ENCODE peak calls at places on chromosomes 2 and 18, in ten cellular contexts. One of them, this sample, is unnamed.

GRCh38 chr2:206585335-206585734 is 57.0 kb upstream of the FAM237A start:
- DNase-seq in stimulated activated CD4-positive, alpha-beta T cell treated with anti-CD3 and anti-CD28 coated beads, Interleukin-1b, Interleukin-23, amount 100 ng/mL, for 24 hours: no peak
- DNase-seq in H54: no peak
- DNase-seq in choroid plexus epithelial cell: peak
- DNase-seq in HFFc6: no peak
- DNase-seq in AG04449: no peak
- DNase-seq in NAMALWA: no peak
- DNase-seq in renal cortical epithelial cell: peak
- DNase-seq in mucosa of gallbladder: no peak
- DNase-seq in NCI-H524: no peak
- DNase-seq in this sample: no peak

GRCh38 chr2:107064750-107065149 is 178.8 kb upstream of the ST6GAL2 start:
- DNase-seq in stimulated activated CD4-positive, alpha-beta T cell treated with anti-CD3 and anti-CD28 coated beads, Interleukin-1b, Interleukin-23, amount 100 ng/mL, for 24 hours: no peak
- DNase-seq in H54: no peak
- DNase-seq in choroid plexus epithelial cell: peak
- DNase-seq in HFFc6: peak
- DNase-seq in AG04449: no peak
- DNase-seq in NAMALWA: no peak
- DNase-seq in renal cortical epithelial cell: no peak
- DNase-seq in mucosa of gallbladder: no peak
- DNase-seq in NCI-H524: peak
- DNase-seq in this sample: no peak

GRCh38 chr2:223882715-223883114 is 45.3 kb upstream of the AP1S3 start:
- DNase-seq in stimulated activated CD4-positive, alpha-beta T cell treated with anti-CD3 and anti-CD28 coated beads, Interleukin-1b, Interleukin-23, amount 100 ng/mL, for 24 hours: no peak
- DNase-seq in H54: no peak
- DNase-seq in choroid plexus epithelial cell: no peak
- DNase-seq in HFFc6: no peak
- DNase-seq in AG04449: no peak
- DNase-seq in NAMALWA: no peak
- DNase-seq in renal cortical epithelial cell: no peak
- DNase-seq in mucosa of gallbladder: no peak
- DNase-seq in NCI-H524: no peak
- DNase-seq in this sample: no peak

GRCh38 chr2:27262379-27263286 is at the start of gene SLC30A3:
- DNase-seq in stimulated activated CD4-positive, alpha-beta T cell treated with anti-CD3 and anti-CD28 coated beads, Interleukin-1b, Interleukin-23, amount 100 ng/mL, for 24 hours: peak
- DNase-seq in H54: peak
- DNase-seq in choroid plexus epithelial cell: no peak
- DNase-seq in HFFc6: no peak
- DNase-seq in AG04449: no peak
- DNase-seq in NAMALWA: no peak
- DNase-seq in renal cortical epithelial cell: no peak
- DNase-seq in mucosa of gallbladder: peak
- DNase-seq in NCI-H524: peak
- DNase-seq in this sample: no peak

GRCh38 chr2:101337877-101338276 is 29.4 kb upstream of the RNF149 start:
- DNase-seq in stimulated activated CD4-positive, alpha-beta T cell treated with anti-CD3 and anti-CD28 coated beads, Interleukin-1b, Interleukin-23, amount 100 ng/mL, for 24 hours: no peak
- DNase-seq in H54: no peak
- DNase-seq in choroid plexus epithelial cell: peak
- DNase-seq in HFFc6: peak
- DNase-seq in AG04449: no peak
- DNase-seq in NAMALWA: no peak
- DNase-seq in renal cortical epithelial cell: peak
- DNase-seq in mucosa of gallbladder: no peak
- DNase-seq in NCI-H524: no peak
- DNase-seq in this sample: no peak

GRCh38 chr2:134518101-134518500 is 200.7 kb downstream of the TMEM163 start:
- DNase-seq in stimulated activated CD4-positive, alpha-beta T cell treated with anti-CD3 and anti-CD28 coated beads, Interleukin-1b, Interleukin-23, amount 100 ng/mL, for 24 hours: no peak
- DNase-seq in H54: no peak
- DNase-seq in choroid plexus epithelial cell: no peak
- DNase-seq in HFFc6: no peak
- DNase-seq in AG04449: no peak
- DNase-seq in NAMALWA: no peak
- DNase-seq in renal cortical epithelial cell: no peak
- DNase-seq in mucosa of gallbladder: no peak
- DNase-seq in NCI-H524: no peak
- DNase-seq in this sample: no peak

GRCh38 chr2:69119541-69119940 is 106.6 kb downstream of the ANTXR1 start:
- DNase-seq in stimulated activated CD4-positive, alpha-beta T cell treated with anti-CD3 and anti-CD28 coated beads, Interleukin-1b, Interleukin-23, amount 100 ng/mL, for 24 hours: no peak
- DNase-seq in H54: no peak
- DNase-seq in choroid plexus epithelial cell: no peak
- DNase-seq in HFFc6: no peak
- DNase-seq in AG04449: no peak
- DNase-seq in NAMALWA: no peak
- DNase-seq in renal cortical epithelial cell: no peak
- DNase-seq in mucosa of gallbladder: no peak
- DNase-seq in NCI-H524: no peak
- DNase-seq in this sample: no peak

GRCh38 chr2:61045999-61046398 is 19.7 kb upstream of the SANBR start:
- DNase-seq in stimulated activated CD4-positive, alpha-beta T cell treated with anti-CD3 and anti-CD28 coated beads, Interleukin-1b, Interleukin-23, amount 100 ng/mL, for 24 hours: no peak
- DNase-seq in H54: no peak
- DNase-seq in choroid plexus epithelial cell: peak
- DNase-seq in HFFc6: no peak
- DNase-seq in AG04449: no peak
- DNase-seq in NAMALWA: no peak
- DNase-seq in renal cortical epithelial cell: no peak
- DNase-seq in mucosa of gallbladder: no peak
- DNase-seq in NCI-H524: no peak
- DNase-seq in this sample: no peak

GRCh38 chr2:138502253-138503086 is 900 bp downstream of the SPOPL start:
- DNase-seq in stimulated activated CD4-positive, alpha-beta T cell treated with anti-CD3 and anti-CD28 coated beads, Interleukin-1b, Interleukin-23, amount 100 ng/mL, for 24 hours: no peak
- DNase-seq in H54: no peak
- DNase-seq in choroid plexus epithelial cell: peak
- DNase-seq in HFFc6: no peak
- DNase-seq in AG04449: no peak
- DNase-seq in NAMALWA: peak
- DNase-seq in renal cortical epithelial cell: no peak
- DNase-seq in mucosa of gallbladder: no peak
- DNase-seq in NCI-H524: peak
- DNase-seq in this sample: no peak

GRCh38 chr2:96631804-96632435 is 6.2 kb downstream of the KANSL3 start:
- DNase-seq in stimulated activated CD4-positive, alpha-beta T cell treated with anti-CD3 and anti-CD28 coated beads, Interleukin-1b, Interleukin-23, amount 100 ng/mL, for 24 hours: no peak
- DNase-seq in H54: no peak
- DNase-seq in choroid plexus epithelial cell: peak
- DNase-seq in HFFc6: peak
- DNase-seq in AG04449: no peak
- DNase-seq in NAMALWA: no peak
- DNase-seq in renal cortical epithelial cell: peak
- DNase-seq in mucosa of gallbladder: no peak
- DNase-seq in NCI-H524: no peak
- DNase-seq in this sample: no peak

GRCh38 chr2:239274391-239275001 is 126.3 kb downstream of the HDAC4 start:
- DNase-seq in stimulated activated CD4-positive, alpha-beta T cell treated with anti-CD3 and anti-CD28 coated beads, Interleukin-1b, Interleukin-23, amount 100 ng/mL, for 24 hours: no peak
- DNase-seq in H54: peak
- DNase-seq in choroid plexus epithelial cell: peak
- DNase-seq in HFFc6: peak
- DNase-seq in AG04449: no peak
- DNase-seq in NAMALWA: no peak
- DNase-seq in renal cortical epithelial cell: peak
- DNase-seq in mucosa of gallbladder: no peak
- DNase-seq in NCI-H524: no peak
- DNase-seq in this sample: no peak

GRCh38 chr2:141062016-141062415 is 1068.8 kb downstream of the LRP1B start:
- DNase-seq in stimulated activated CD4-positive, alpha-beta T cell treated with anti-CD3 and anti-CD28 coated beads, Interleukin-1b, Interleukin-23, amount 100 ng/mL, for 24 hours: no peak
- DNase-seq in H54: no peak
- DNase-seq in choroid plexus epithelial cell: no peak
- DNase-seq in HFFc6: no peak
- DNase-seq in AG04449: no peak
- DNase-seq in NAMALWA: no peak
- DNase-seq in renal cortical epithelial cell: no peak
- DNase-seq in mucosa of gallbladder: no peak
- DNase-seq in NCI-H524: no peak
- DNase-seq in this sample: no peak

GRCh38 chr18:24014062-24014985 is at the start of gene TTC39C:
- DNase-seq in stimulated activated CD4-positive, alpha-beta T cell treated with anti-CD3 and anti-CD28 coated beads, Interleukin-1b, Interleukin-23, amount 100 ng/mL, for 24 hours: peak
- DNase-seq in H54: peak
- DNase-seq in choroid plexus epithelial cell: peak
- DNase-seq in HFFc6: peak
- DNase-seq in AG04449: no peak
- DNase-seq in NAMALWA: peak
- DNase-seq in renal cortical epithelial cell: peak
- DNase-seq in mucosa of gallbladder: peak
- DNase-seq in NCI-H524: peak
- DNase-seq in this sample: peak

GRCh38 chr2:69797836-69798465 is 31.5 kb upstream of the GMCL1 start:
- DNase-seq in stimulated activated CD4-positive, alpha-beta T cell treated with anti-CD3 and anti-CD28 coated beads, Interleukin-1b, Interleukin-23, amount 100 ng/mL, for 24 hours: no peak
- DNase-seq in H54: peak
- DNase-seq in choroid plexus epithelial cell: peak
- DNase-seq in HFFc6: peak
- DNase-seq in AG04449: no peak
- DNase-seq in NAMALWA: no peak
- DNase-seq in renal cortical epithelial cell: peak
- DNase-seq in mucosa of gallbladder: no peak
- DNase-seq in NCI-H524: no peak
- DNase-seq in this sample: no peak

GRCh38 chr2:43460611-43461396 is 135.0 kb downstream of the THADA start:
- DNase-seq in stimulated activated CD4-positive, alpha-beta T cell treated with anti-CD3 and anti-CD28 coated beads, Interleukin-1b, Interleukin-23, amount 100 ng/mL, for 24 hours: no peak
- DNase-seq in H54: no peak
- DNase-seq in choroid plexus epithelial cell: no peak
- DNase-seq in HFFc6: no peak
- DNase-seq in AG04449: no peak
- DNase-seq in NAMALWA: no peak
- DNase-seq in renal cortical epithelial cell: no peak
- DNase-seq in mucosa of gallbladder: no peak
- DNase-seq in NCI-H524: no peak
- DNase-seq in this sample: no peak

GRCh38 chr18:35949903-35950627 is 22.4 kb upstream of the RMP24 start:
- DNase-seq in stimulated activated CD4-positive, alpha-beta T cell treated with anti-CD3 and anti-CD28 coated beads, Interleukin-1b, Interleukin-23, amount 100 ng/mL, for 24 hours: peak
- DNase-seq in H54: peak
- DNase-seq in choroid plexus epithelial cell: peak
- DNase-seq in HFFc6: peak
- DNase-seq in AG04449: no peak
- DNase-seq in NAMALWA: peak
- DNase-seq in renal cortical epithelial cell: peak
- DNase-seq in mucosa of gallbladder: peak
- DNase-seq in NCI-H524: peak
- DNase-seq in this sample: peak

GRCh38 chr18:25229080-25229479 is 122.9 kb downstream of the ZNF521 start:
- DNase-seq in stimulated activated CD4-positive, alpha-beta T cell treated with anti-CD3 and anti-CD28 coated beads, Interleukin-1b, Interleukin-23, amount 100 ng/mL, for 24 hours: no peak
- DNase-seq in H54: no peak
- DNase-seq in choroid plexus epithelial cell: peak
- DNase-seq in HFFc6: peak
- DNase-seq in AG04449: no peak
- DNase-seq in NAMALWA: no peak
- DNase-seq in renal cortical epithelial cell: no peak
- DNase-seq in mucosa of gallbladder: peak
- DNase-seq in NCI-H524: peak
- DNase-seq in this sample: no peak

GRCh38 chr2:54967269-54967668 is 83.0 kb downstream of the RTN4 start:
- DNase-seq in stimulated activated CD4-positive, alpha-beta T cell treated with anti-CD3 and anti-CD28 coated beads, Interleukin-1b, Interleukin-23, amount 100 ng/mL, for 24 hours: no peak
- DNase-seq in H54: no peak
- DNase-seq in choroid plexus epithelial cell: no peak
- DNase-seq in HFFc6: no peak
- DNase-seq in AG04449: no peak
- DNase-seq in NAMALWA: no peak
- DNase-seq in renal cortical epithelial cell: no peak
- DNase-seq in mucosa of gallbladder: no peak
- DNase-seq in NCI-H524: no peak
- DNase-seq in this sample: no peak

GRCh38 chr2:21895200-21895599 is 771.4 kb downstream of the TDRD15 start:
- DNase-seq in stimulated activated CD4-positive, alpha-beta T cell treated with anti-CD3 and anti-CD28 coated beads, Interleukin-1b, Interleukin-23, amount 100 ng/mL, for 24 hours: no peak
- DNase-seq in H54: no peak
- DNase-seq in choroid plexus epithelial cell: no peak
- DNase-seq in HFFc6: no peak
- DNase-seq in AG04449: no peak
- DNase-seq in NAMALWA: no peak
- DNase-seq in renal cortical epithelial cell: no peak
- DNase-seq in mucosa of gallbladder: no peak
- DNase-seq in NCI-H524: no peak
- DNase-seq in this sample: no peak

GRCh38 chr2:49028101-49028500 is 126.2 kb downstream of the FSHR start:
- DNase-seq in stimulated activated CD4-positive, alpha-beta T cell treated with anti-CD3 and anti-CD28 coated beads, Interleukin-1b, Interleukin-23, amount 100 ng/mL, for 24 hours: no peak
- DNase-seq in H54: no peak
- DNase-seq in choroid plexus epithelial cell: no peak
- DNase-seq in HFFc6: no peak
- DNase-seq in AG04449: no peak
- DNase-seq in NAMALWA: no peak
- DNase-seq in renal cortical epithelial cell: peak
- DNase-seq in mucosa of gallbladder: no peak
- DNase-seq in NCI-H524: no peak
- DNase-seq in this sample: no peak

GRCh38 chr2:174021056-174021656 is 56.0 kb upstream of the SP3 start:
- DNase-seq in stimulated activated CD4-positive, alpha-beta T cell treated with anti-CD3 and anti-CD28 coated beads, Interleukin-1b, Interleukin-23, amount 100 ng/mL, for 24 hours: no peak
- DNase-seq in H54: no peak
- DNase-seq in choroid plexus epithelial cell: no peak
- DNase-seq in HFFc6: no peak
- DNase-seq in AG04449: no peak
- DNase-seq in NAMALWA: no peak
- DNase-seq in renal cortical epithelial cell: no peak
- DNase-seq in mucosa of gallbladder: no peak
- DNase-seq in NCI-H524: no peak
- DNase-seq in this sample: no peak

GRCh38 chr2:241570961-241571581 is 12.5 kb downstream of the BOK start:
- DNase-seq in stimulated activated CD4-positive, alpha-beta T cell treated with anti-CD3 and anti-CD28 coated beads, Interleukin-1b, Interleukin-23, amount 100 ng/mL, for 24 hours: no peak
- DNase-seq in H54: no peak
- DNase-seq in choroid plexus epithelial cell: no peak
- DNase-seq in HFFc6: no peak
- DNase-seq in AG04449: no peak
- DNase-seq in NAMALWA: no peak
- DNase-seq in renal cortical epithelial cell: no peak
- DNase-seq in mucosa of gallbladder: no peak
- DNase-seq in NCI-H524: no peak
- DNase-seq in this sample: no peak

GRCh38 chr2:234142530-234142929 is 92.0 kb downstream of the SPP2 start:
- DNase-seq in stimulated activated CD4-positive, alpha-beta T cell treated with anti-CD3 and anti-CD28 coated beads, Interleukin-1b, Interleukin-23, amount 100 ng/mL, for 24 hours: no peak
- DNase-seq in H54: no peak
- DNase-seq in choroid plexus epithelial cell: no peak
- DNase-seq in HFFc6: no peak
- DNase-seq in AG04449: no peak
- DNase-seq in NAMALWA: no peak
- DNase-seq in renal cortical epithelial cell: peak
- DNase-seq in mucosa of gallbladder: no peak
- DNase-seq in NCI-H524: no peak
- DNase-seq in this sample: no peak

GRCh38 chr2:6828299-6828584 is 37.5 kb downstream of the CMPK2 start:
- DNase-seq in stimulated activated CD4-positive, alpha-beta T cell treated with anti-CD3 and anti-CD28 coated beads, Interleukin-1b, Interleukin-23, amount 100 ng/mL, for 24 hours: no peak
- DNase-seq in H54: no peak
- DNase-seq in choroid plexus epithelial cell: peak
- DNase-seq in HFFc6: peak
- DNase-seq in AG04449: no peak
- DNase-seq in NAMALWA: peak
- DNase-seq in renal cortical epithelial cell: peak
- DNase-seq in mucosa of gallbladder: no peak
- DNase-seq in NCI-H524: peak
- DNase-seq in this sample: no peak

GRCh38 chr2:26500406-26500805 is 22.5 kb upstream of the OTOF start:
- DNase-seq in stimulated activated CD4-positive, alpha-beta T cell treated with anti-CD3 and anti-CD28 coated beads, Interleukin-1b, Interleukin-23, amount 100 ng/mL, for 24 hours: no peak
- DNase-seq in H54: no peak
- DNase-seq in choroid plexus epithelial cell: no peak
- DNase-seq in HFFc6: no peak
- DNase-seq in AG04449: no peak
- DNase-seq in NAMALWA: no peak
- DNase-seq in renal cortical epithelial cell: no peak
- DNase-seq in mucosa of gallbladder: no peak
- DNase-seq in NCI-H524: no peak
- DNase-seq in this sample: no peak

GRCh38 chr2:148253716-148254115 is 232.8 kb downstream of the MBD5 start:
- DNase-seq in stimulated activated CD4-positive, alpha-beta T cell treated with anti-CD3 and anti-CD28 coated beads, Interleukin-1b, Interleukin-23, amount 100 ng/mL, for 24 hours: no peak
- DNase-seq in H54: no peak
- DNase-seq in choroid plexus epithelial cell: no peak
- DNase-seq in HFFc6: no peak
- DNase-seq in AG04449: no peak
- DNase-seq in NAMALWA: peak
- DNase-seq in renal cortical epithelial cell: peak
- DNase-seq in mucosa of gallbladder: no peak
- DNase-seq in NCI-H524: no peak
- DNase-seq in this sample: no peak

GRCh38 chr2:76009484-76009883 is 298.8 kb upstream of the GCFC2 start:
- DNase-seq in stimulated activated CD4-positive, alpha-beta T cell treated with anti-CD3 and anti-CD28 coated beads, Interleukin-1b, Interleukin-23, amount 100 ng/mL, for 24 hours: no peak
- DNase-seq in H54: no peak
- DNase-seq in choroid plexus epithelial cell: no peak
- DNase-seq in HFFc6: no peak
- DNase-seq in AG04449: no peak
- DNase-seq in NAMALWA: no peak
- DNase-seq in renal cortical epithelial cell: no peak
- DNase-seq in mucosa of gallbladder: no peak
- DNase-seq in NCI-H524: no peak
- DNase-seq in this sample: no peak

GRCh38 chr2:148161909-148162308 is 141.0 kb downstream of the MBD5 start:
- DNase-seq in stimulated activated CD4-positive, alpha-beta T cell treated with anti-CD3 and anti-CD28 coated beads, Interleukin-1b, Interleukin-23, amount 100 ng/mL, for 24 hours: no peak
- DNase-seq in H54: no peak
- DNase-seq in choroid plexus epithelial cell: no peak
- DNase-seq in HFFc6: no peak
- DNase-seq in AG04449: no peak
- DNase-seq in NAMALWA: no peak
- DNase-seq in renal cortical epithelial cell: no peak
- DNase-seq in mucosa of gallbladder: no peak
- DNase-seq in NCI-H524: no peak
- DNase-seq in this sample: no peak